ENCODE peak calls at places on chromosomes 3 and 15, in ten cellular contexts. U is activated CD4-positive, alpha-beta T cell treated with anti-CD3 and anti-CD28 coated beads, Interleukin-2, amount 50 U/mL, for 1 hour; D is Jurkat, Clone E6-1; C is epithelial cell of esophagus; B is Calu3; W is NAMALWA; H is AG08396; F is RWPE1; I is AG08395; Y is heart right ventricle. P is an unnamed sample.

GRCh38 chr15:83973816-83974215 is 261.8 kb upstream of the GOLGA6L4 start:
- DNase-seq in U (no peak), D (peak; percentile 22), C (peak; percentile 20), B (peak; percentile 22), W (peak; percentile 53), H (no peak), F (no peak), I (no peak), Y (no peak), P (no peak)

GRCh38 chr3:158974905-158975304 is 173.1 kb downstream of the MFSD1 start:
- DNase-seq in U (no peak), D (no peak), C (no peak), B (no peak), W (no peak), H (no peak), F (no peak), I (no peak), Y (no peak), P (no peak)

GRCh38 chr15:80436511-80437307 is 32.5 kb downstream of the ARNT2 start:
- DNase-seq in U (no peak), D (no peak), C (peak; percentile 91), B (peak; percentile 80), W (no peak), H (peak; percentile 41), F (peak; percentile 88), I (peak; percentile 29), Y (no peak), P (peak; percentile 73)

GRCh38 chr3:27376109-27376772 is 7.1 kb upstream of the NEK10 start:
- DNase-seq in U (no peak), D (no peak), C (no peak), B (no peak), W (no peak), H (no peak), F (no peak), I (no peak), Y (no peak), P (no peak)

GRCh38 chr3:196322-197153 is at the start of gene CHL1:
- DNase-seq in U (no peak), D (no peak), C (no peak), B (peak; percentile 13), W (no peak), H (peak; percentile 20), F (no peak), I (no peak), Y (no peak), P (no peak)

GRCh38 chr15:82952156-82953081 is at the start of gene HOMER2:
- DNase-seq in U (no peak), D (no peak), C (peak; percentile 27), B (peak; percentile 68), W (no peak), H (peak; percentile 64), F (peak; percentile 42), I (peak; percentile 59), Y (no peak), P (peak; percentile 13)

GRCh38 chr15:46670256-46670655 is 1035.4 kb downstream of the SQOR start:
- DNase-seq in U (no peak), D (no peak), C (no peak), B (no peak), W (no peak), H (no peak), F (no peak), I (no peak), Y (no peak), P (no peak)

GRCh38 chr15:57153140-57153539 is 223.2 kb upstream of the CGNL1 start:
- DNase-seq in U (no peak), D (no peak), C (peak; percentile 56), B (no peak), W (no peak), H (no peak), F (no peak), I (no peak), Y (no peak), P (peak; percentile 39)

GRCh38 chr3:181176610-181177009 is 187.1 kb upstream of the DNAJC19 start:
- DNase-seq in U (peak; percentile 24), D (peak; percentile 38), C (peak; percentile 64), B (peak; percentile 83), W (peak; percentile 73), H (peak; percentile 15), F (peak; percentile 26), I (no peak), Y (peak; percentile 34), P (peak; percentile 33)

GRCh38 chr3:147422934-147423599 is 13.9 kb downstream of the ZIC1 start:
- DNase-seq in U (no peak), D (no peak), C (no peak), B (no peak), W (no peak), H (peak; percentile 18), F (no peak), I (no peak), Y (no peak), P (no peak)